ENCODE peak calls at places on chromosome 11, in four cellular contexts. T is NCI-H748 treated with DMSO at 0.1 percent for 48 hours, F is lung, I is RCC 7860. E is an unnamed sample.

GRCh38 chr11:88357323-88358039 is 19.9 kb upstream of the CTSC start:
- DNase-seq in T (no peak), F (no peak), I (peak), E (no peak)

GRCh38 chr11:69287968-69288882 is 5.7 kb upstream of the MYEOV start:
- DNase-seq in T (no peak), F (peak), I (no peak), E (no peak)

GRCh38 chr11:76218449-76219206 is 12.3 kb upstream of the WNT11 start:
- DNase-seq in T (no peak), F (no peak), I (no peak), E (no peak)

GRCh38 chr11:23310276-23310675 is 450.0 kb upstream of the CCDC179 start:
- DNase-seq in T (no peak), F (no peak), I (peak), E (no peak)

GRCh38 chr11:13362596-13363109 is 85.1 kb downstream of the BMAL1 start:
- DNase-seq in T (no peak), F (no peak), I (no peak), E (no peak)

GRCh38 chr11:71214553-71215371 is 37.6 kb downstream of the SHANK2 start:
- DNase-seq in T (no peak), F (no peak), I (no peak), E (no peak)

GRCh38 chr11:69007978-69008381 is 5.1 kb downstream of the MRGPRF start:
- DNase-seq in T (no peak), F (no peak), I (no peak), E (no peak)

GRCh38 chr11:117188620-117189081 is 10.1 kb downstream of the SIDT2 start:
- DNase-seq in T (no peak), F (no peak), I (no peak), E (no peak)

GRCh38 chr11:12569499-12570040 is 104.7 kb upstream of the TEAD1 start:
- DNase-seq in T (no peak), F (no peak), I (no peak), E (no peak)

GRCh38 chr11:64057890-64058289 is 22.2 kb downstream of the FLRT1 start:
- DNase-seq in T (no peak), F (no peak), I (no peak), E (no peak)

GRCh38 chr11:6855971-6856542 is 6.8 kb upstream of the OR10A2 start:
- DNase-seq in T (no peak), F (no peak), I (peak), E (peak)

GRCh38 chr11:1032310-1032891 is 4.1 kb downstream of the MUC6 start:
- DNase-seq in T (no peak), F (no peak), I (no peak), E (no peak)

GRCh38 chr11:30914143-30914762 is 328.1 kb upstream of the MPPED2 start:
- DNase-seq in T (peak), F (no peak), I (no peak), E (no peak)

GRCh38 chr11:130050272-130050671 is 19.4 kb upstream of the APLP2 start:
- DNase-seq in T (no peak), F (no peak), I (no peak), E (no peak)

GRCh38 chr11:8060146-8060719 is 20.8 kb upstream of the TUB start:
- DNase-seq in T (no peak), F (no peak), I (no peak), E (no peak)

GRCh38 chr11:72280726-72281315 is 36.8 kb upstream of the PHOX2A start:
- DNase-seq in T (no peak), F (no peak), I (no peak), E (no peak)

GRCh38 chr11:32297629-32298028 is 137.7 kb downstream of the WT1 start:
- DNase-seq in T (peak), F (no peak), I (peak), E (no peak)

GRCh38 chr11:119316729-119317591 is at the start of gene MCAM:
- DNase-seq in T (no peak), F (no peak), I (no peak), E (no peak)

GRCh38 chr11:14906614-14907392 is 14.8 kb upstream of the CYP2R1 start:
- DNase-seq in T (no peak), F (no peak), I (no peak), E (no peak)

GRCh38 chr11:101612481-101612880 is 28.7 kb upstream of the TRPC6 start:
- DNase-seq in T (no peak), F (no peak), I (no peak), E (no peak)

GRCh38 chr11:113131036-113131775 is 170.0 kb downstream of the NCAM1 start:
- DNase-seq in T (no peak), F (no peak), I (no peak), E (no peak)

GRCh38 chr11:113991170-113991569 is 16.3 kb downstream of the HTR3A start:
- DNase-seq in T (no peak), F (no peak), I (no peak), E (no peak)

GRCh38 chr11:67269401-67270255 is 3.4 kb downstream of the GRK2 start:
- DNase-seq in T (no peak), F (no peak), I (no peak), E (no peak)

GRCh38 chr11:74269161-74269809 is 42.2 kb downstream of the P4HA3 start:
- DNase-seq in T (no peak), F (no peak), I (no peak), E (no peak)

GRCh38 chr11:35488117-35488516 is 37.3 kb downstream of the PAMR1 start:
- DNase-seq in T (no peak), F (no peak), I (no peak), E (no peak)